ENCODE peak calls at places on chromosomes 13 and 19, in five cellular contexts. I is GM12864; Z is T follicular helper cell; K is dorsolateral prefrontal cortex; X is naive thymus-derived CD8-positive, alpha-beta T cell. N is an unnamed sample.

GRCh38 chr19:14695471-14695870 is 5.6 kb downstream of the ZNF333 start:
- DNase-seq in I (no peak), Z (no peak), K (no peak), X (no peak), N (no peak)

GRCh38 chr19:16091546-16092475 is 15.5 kb downstream of the TPM4 start:
- DNase-seq in I (no peak), Z (no peak), K (no peak), X (no peak), N (no peak)

GRCh38 chr19:12792048-12792852 is 964 bp downstream of the JUNB start:
- DNase-seq in I (no peak), Z (no peak), K (peak), X (peak), N (peak)

GRCh38 chr13:49610176-49610575 is 18.1 kb upstream of the ARL11 start:
- DNase-seq in I (no peak), Z (no peak), K (no peak), X (no peak), N (no peak)

GRCh38 chr13:104987621-104988020 is 1547.8 kb downstream of the EFNB2 start:
- DNase-seq in I (no peak), Z (no peak), K (no peak), X (no peak), N (no peak)

GRCh38 chr13:77528834-77529500 is 6.5 kb upstream of the SCEL start:
- DNase-seq in I (no peak), Z (no peak), K (no peak), X (no peak), N (no peak)

GRCh38 chr19:55173717-55174409 is 6.2 kb downstream of the SYT5 start:
- DNase-seq in I (no peak), Z (peak), K (peak), X (peak), N (no peak)

GRCh38 chr19:50266896-50267295 is 62.3 kb downstream of the KCNC3 start:
- DNase-seq in I (no peak), Z (no peak), K (no peak), X (peak), N (no peak)

GRCh38 chr19:39052243-39052746 is 19.9 kb upstream of the FBXO27 start:
- DNase-seq in I (no peak), Z (peak), K (peak), X (peak), N (no peak)

GRCh38 chr13:41145136-41145908 is 12.7 kb upstream of the KBTBD6 start:
- DNase-seq in I (no peak), Z (no peak), K (no peak), X (no peak), N (no peak)

GRCh38 chr19:58558623-58559274 is 338 bp upstream of the UBE2M start:
- DNase-seq in I (peak), Z (peak), K (peak), X (peak), N (no peak)

GRCh38 chr13:110157718-110158117 is 149.2 kb downstream of the COL4A1 start:
- DNase-seq in I (no peak), Z (no peak), K (no peak), X (no peak), N (no peak)

GRCh38 chr19:39307822-39308530 is 11.8 kb downstream of the IFNL1 start:
- DNase-seq in I (no peak), Z (no peak), K (peak), X (no peak), N (no peak)

GRCh38 chr13:27622881-27623280 is 1.2 kb downstream of the POLR1D start:
- DNase-seq in I (no peak), Z (no peak), K (no peak), X (no peak), N (no peak)

GRCh38 chr13:93066187-93066586 is 160.4 kb upstream of the GPC6 start:
- DNase-seq in I (no peak), Z (no peak), K (no peak), X (no peak), N (no peak)

GRCh38 chr13:72651196-72651595 is 76.2 kb downstream of the MZT1 start:
- DNase-seq in I (no peak), Z (no peak), K (no peak), X (no peak), N (no peak)

GRCh38 chr13:99542788-99543406 is 41.6 kb downstream of the TM9SF2 start:
- DNase-seq in I (peak), Z (no peak), K (no peak), X (peak), N (no peak)

GRCh38 chr13:29763426-29764180 is 86.8 kb downstream of the UBL3 start:
- DNase-seq in I (no peak), Z (no peak), K (no peak), X (no peak), N (no peak)

GRCh38 chr13:43006893-43007631 is 15.0 kb upstream of the EPSTI1 start:
- DNase-seq in I (no peak), Z (no peak), K (no peak), X (no peak), N (no peak)

GRCh38 chr13:25300861-25301346 is 521 bp upstream of the NUP58 start:
- DNase-seq in I (no peak), Z (no peak), K (peak), X (no peak), N (no peak)

GRCh38 chr13:51821666-51822065 is 17.7 kb upstream of the DHRS12 start:
- DNase-seq in I (no peak), Z (no peak), K (no peak), X (peak), N (no peak)

GRCh38 chr19:40466219-40467006 is at the start of gene SPTBN4:
- DNase-seq in I (no peak), Z (peak), K (peak), X (peak), N (no peak)

GRCh38 chr13:40653558-40654318 is 12.7 kb downstream of the FOXO1 start:
- DNase-seq in I (no peak), Z (no peak), K (no peak), X (no peak), N (no peak)

GRCh38 chr19:1470864-1471513 is 8.0 kb downstream of the C19orf25 start:
- DNase-seq in I (no peak), Z (no peak), K (no peak), X (no peak), N (no peak)

GRCh38 chr13:34627905-34628682 is 314.0 kb upstream of the NBEA start:
- DNase-seq in I (no peak), Z (no peak), K (no peak), X (no peak), N (no peak)

GRCh38 chr19:47093254-47093653 is 20.3 kb downstream of the ZC3H4 start:
- DNase-seq in I (no peak), Z (no peak), K (no peak), X (no peak), N (no peak)

GRCh38 chr19:52307275-52307674 is 10.3 kb downstream of the ZNF480 start:
- DNase-seq in I (no peak), Z (no peak), K (no peak), X (peak), N (no peak)

GRCh38 chr13:75468098-75468497 is 13.9 kb downstream of the TBC1D4 start:
- DNase-seq in I (no peak), Z (no peak), K (no peak), X (no peak), N (no peak)

N was measured in hippocampal formation.